ENCODE peak calls at places on chromosome 14, in eight cellular contexts. A is tibial artery, G is pancreas, R is Caco-2, O is iPS DF 6.9, M is body of pancreas, Z is psoas muscle, W is GM23248. B is an unnamed sample.

GRCh38 chr14:24072436-24072835 is 1.1 kb downstream of the CPNE6 start:
- DNase-seq in A (no peak), G (no peak), R (no peak), O (no peak), M (peak; percentile 57), Z (no peak), W (no peak), B (no peak)

GRCh38 chr14:104023325-104024055 is 62.0 kb upstream of the ASPG start:
- DNase-seq in A (no peak), G (no peak), R (no peak), O (no peak), M (no peak), Z (no peak), W (peak; percentile 8), B (no peak)

GRCh38 chr14:47438650-47439140 is 236.7 kb downstream of the MDGA2 start:
- DNase-seq in A (no peak), G (no peak), R (no peak), O (no peak), M (no peak), Z (no peak), W (no peak), B (no peak)

GRCh38 chr14:50343424-50343823 is 31.3 kb downstream of the DMAC2L start:
- DNase-seq in A (no peak), G (no peak), R (no peak), O (no peak), M (no peak), Z (no peak), W (peak; percentile 13), B (no peak)

GRCh38 chr14:89680156-89680555 is 263.1 kb upstream of the FOXN3 start:
- DNase-seq in A (no peak), G (no peak), R (no peak), O (no peak), M (no peak), Z (no peak), W (no peak), B (no peak)

GRCh38 chr14:20381341-20381740 is 32.0 kb downstream of the TEP1 start:
- DNase-seq in A (no peak), G (no peak), R (no peak), O (no peak), M (no peak), Z (no peak), W (no peak), B (no peak)

GRCh38 chr14:102817942-102818940 is 41.0 kb downstream of the TRAF3 start:
- DNase-seq in A (no peak), G (no peak), R (no peak), O (no peak), M (no peak), Z (no peak), W (peak; percentile 30), B (no peak)

GRCh38 chr14:106842687-106843086 is 1316.3 kb downstream of the TMEM121 start:
- DNase-seq in A (no peak), G (peak; percentile 65), R (peak; percentile 65), O (no peak), M (peak; percentile 44), Z (no peak), W (no peak), B (no peak)

DNA sequence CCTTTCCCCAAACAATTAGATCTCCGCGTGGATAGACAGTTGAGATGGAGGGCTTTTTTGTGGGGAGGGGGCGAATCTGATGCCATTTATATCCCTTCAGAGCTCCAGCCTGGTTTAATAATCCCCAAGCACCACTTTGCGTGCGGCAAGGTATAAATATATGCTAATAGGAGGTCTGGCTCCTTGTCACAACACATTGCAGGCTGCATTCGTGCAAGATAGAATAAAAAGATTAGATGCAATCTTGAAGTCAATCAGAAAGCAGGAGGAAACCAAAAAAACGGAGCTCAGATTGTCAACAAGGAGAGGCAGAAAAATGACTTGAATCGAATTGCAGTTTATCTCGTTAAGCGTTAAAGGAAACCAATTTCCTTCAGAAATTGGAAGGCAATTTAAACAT is 248.7 kb downstream of the SPTSSA start:
- DNase-seq in A (no peak), G (no peak), R (no peak), O (no peak), M (no peak), Z (no peak), W (no peak), B (no peak)
- H3K4me1 ChIP-seq in A (no peaks in the 10 kb centered on the region), G (no peaks in the 10 kb centered on the region), R (no peaks in the 10 kb centered on the region), O (no peaks in the 10 kb centered on the region), M (no peaks in the 10 kb centered on the region), Z (no peaks in the 10 kb centered on the region), W (peaks cover 18% of the 10 kb centered on the region), B (no peaks in the 10 kb centered on the region)

GRCh38 chr14:91872011-91872476 is 4.7 kb upstream of the TC2N start:
- DNase-seq in A (peak; percentile 82), G (no peak), R (no peak), O (no peak), M (peak; percentile 88), Z (no peak), W (peak; percentile 22), B (no peak)

GRCh38 chr14:91870890-91871289 is 3.6 kb upstream of the TC2N start:
- DNase-seq in A (no peak), G (no peak), R (no peak), O (no peak), M (no peak), Z (no peak), W (no peak), B (no peak)

GRCh38 chr14:91872517-91873470 is 5.5 kb upstream of the TC2N start:
- DNase-seq in A (peak; percentile 90), G (peak; percentile 85), R (no peak), O (no peak), M (peak; percentile 95), Z (peak; percentile 72), W (peak; percentile 49), B (peak; percentile 62)

GRCh38 chr14:91875515-91876286 is 8.4 kb upstream of the TC2N start:
- DNase-seq in A (no peak), G (no peak), R (peak; percentile 12), O (no peak), M (peak; percentile 67), Z (no peak), W (no peak), B (no peak)

DNA sequence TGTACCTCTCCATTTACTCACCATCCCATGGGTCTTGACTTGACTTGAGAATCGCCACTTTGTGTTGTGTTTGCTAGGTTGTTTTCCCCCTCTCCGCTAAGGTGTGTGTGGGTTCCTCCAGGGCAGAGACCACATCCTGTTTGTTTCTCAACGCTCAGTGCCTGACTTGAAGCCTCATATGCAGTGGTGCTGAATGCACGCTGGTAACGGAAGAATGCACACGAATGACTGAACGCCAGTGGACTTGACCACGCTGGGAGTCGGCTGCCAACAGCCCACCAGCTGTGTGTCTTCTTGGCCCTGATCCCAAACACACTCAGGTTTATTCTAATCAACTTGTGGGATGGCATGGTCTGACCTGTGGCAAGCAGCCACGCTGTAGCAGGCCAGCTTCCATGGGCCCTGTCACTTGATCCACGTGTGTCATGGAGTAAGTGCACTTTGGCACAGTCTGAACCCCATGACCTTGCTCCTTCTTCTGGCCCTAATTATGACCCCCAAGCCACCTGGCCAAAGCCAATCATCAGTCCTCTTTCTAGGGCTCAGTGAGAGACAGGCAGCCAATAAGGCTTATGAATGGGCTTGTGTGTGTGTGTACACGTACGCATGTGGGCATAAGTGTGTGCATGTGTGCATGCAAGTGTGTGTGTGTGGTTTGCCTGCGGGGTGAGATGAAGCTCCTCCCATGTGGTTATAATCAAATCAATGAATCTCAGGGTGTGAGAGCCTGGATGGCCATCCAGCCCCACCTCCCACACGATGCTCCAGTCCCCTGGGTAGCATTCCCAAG is 6.3 kb upstream of the TC2N start:
- DNase-seq in A (no peak), G (no peak), R (no peak), O (no peak), M (peak; percentile 52), Z (no peak), W (no peak), B (no peak)
- H3K4me1 ChIP-seq in A (peaks cover 34% of the 10 kb centered on the region), G (peaks cover 55% of the 10 kb centered on the region), R (peaks cover 22% of the 10 kb centered on the region), O (peaks cover 4% of the 10 kb centered on the region), M (peaks cover 87% of the 10 kb centered on the region), Z (peaks cover 12% of the 10 kb centered on the region), W (peaks cover 2% of the 10 kb centered on the region), B (peaks cover 20% of the 10 kb centered on the region)

DNA sequence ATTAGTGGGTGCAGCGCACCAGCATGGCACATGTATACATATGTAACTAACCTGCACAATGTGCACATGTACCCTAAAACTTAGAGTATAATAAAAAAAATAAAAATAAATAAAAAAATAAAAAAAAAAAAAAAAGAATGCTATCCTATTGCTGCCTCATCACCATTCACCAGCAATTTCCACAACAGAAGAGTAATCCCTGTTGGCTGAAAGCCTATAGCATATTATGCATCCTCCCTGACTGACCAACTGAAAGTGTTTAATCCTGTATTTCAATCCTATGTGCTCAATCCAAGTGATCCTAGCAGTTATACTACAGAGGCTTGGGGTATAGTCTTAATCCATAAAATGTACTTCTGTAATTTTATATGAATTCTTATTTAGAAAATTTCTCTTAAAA is 18.5 kb downstream of the DICER1 start:
- DNase-seq in A (no peak), G (no peak), R (no peak), O (no peak), M (no peak), Z (no peak), W (peak; percentile 66), B (no peak)
- H3K4me1 ChIP-seq in A (peaks cover 51% of the 10 kb centered on the region), G (peaks cover 23% of the 10 kb centered on the region), R (peaks cover 3% of the 10 kb centered on the region), O (no peaks in the 10 kb centered on the region), M (peaks cover 63% of the 10 kb centered on the region), Z (peaks cover 62% of the 10 kb centered on the region), W (peaks cover 24% of the 10 kb centered on the region), B (peaks cover 4% of the 10 kb centered on the region)

GRCh38 chr14:35332517-35333346 is 40.5 kb downstream of the PSMA6 start:
- DNase-seq in A (no peak), G (no peak), R (peak; percentile 35), O (no peak), M (no peak), Z (no peak), W (peak; percentile 52), B (no peak)

GRCh38 chr14:35331605-35332516 is 39.7 kb downstream of the PSMA6 start:
- DNase-seq in A (no peak), G (no peak), R (peak; percentile 83), O (no peak), M (peak; percentile 78), Z (no peak), W (peak; percentile 46), B (no peak)

GRCh38 chr14:35333347-35333730 is 41.2 kb downstream of the PSMA6 start:
- DNase-seq in A (no peak), G (no peak), R (peak; percentile 21), O (no peak), M (no peak), Z (no peak), W (no peak), B (no peak)

GRCh38 chr14:35335388-35336092 is 43.4 kb downstream of the PSMA6 start:
- DNase-seq in A (peak; percentile 47), G (peak; percentile 78), R (no peak), O (no peak), M (peak; percentile 86), Z (peak; percentile 53), W (no peak), B (no peak)

DNA sequence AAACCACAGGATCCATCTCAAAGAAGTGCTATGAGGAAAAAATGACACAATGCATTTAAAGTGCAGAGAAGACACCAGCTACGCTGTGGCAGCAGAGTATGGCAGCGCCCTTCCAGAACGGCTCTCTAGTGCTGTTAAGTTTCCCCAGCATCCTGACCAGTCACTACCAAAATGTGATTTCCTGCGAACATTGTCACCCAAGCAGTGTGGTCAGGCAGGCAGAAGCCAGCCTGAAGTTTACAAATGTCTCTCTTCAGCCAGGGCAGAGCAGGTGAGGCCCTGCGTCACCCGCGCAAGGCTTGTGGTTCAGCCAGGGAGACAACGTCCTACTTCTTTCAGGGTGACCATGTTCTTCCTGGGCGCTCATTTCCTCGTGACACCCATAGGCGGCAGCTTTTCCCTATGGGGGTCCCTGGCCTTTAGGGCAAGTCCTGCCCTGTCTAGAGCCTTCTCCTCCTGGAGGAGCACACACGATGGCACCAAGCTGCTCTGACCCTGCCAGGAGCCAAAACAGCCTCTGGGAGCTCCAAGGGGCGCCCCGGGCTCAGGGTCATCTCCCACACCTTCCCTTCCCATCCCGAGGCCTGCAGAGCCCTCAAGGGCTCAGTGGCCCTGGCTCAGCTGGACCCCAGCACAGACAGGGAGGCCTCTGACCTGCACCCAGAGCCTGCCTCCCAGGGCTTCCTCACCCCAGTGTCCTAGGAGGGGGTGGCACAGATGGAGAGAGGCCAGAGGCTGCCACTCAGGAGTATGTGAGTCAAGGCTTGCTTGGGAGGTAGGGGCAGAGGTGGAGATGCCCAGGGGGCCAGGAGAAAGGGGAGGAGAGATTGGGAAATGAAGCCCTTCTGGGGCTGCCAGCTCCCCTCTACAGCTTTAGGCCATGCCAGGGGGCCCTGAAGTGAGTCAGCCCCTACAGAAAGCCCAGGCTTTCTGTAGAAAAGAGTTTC is 41.9 kb downstream of the PSMA6 start:
- DNase-seq in A (no peak), G (no peak), R (no peak), O (no peak), M (no peak), Z (no peak), W (no peak), B (no peak)
- H3K4me1 ChIP-seq in A (peaks cover 66% of the 10 kb centered on the region), G (peaks cover 29% of the 10 kb centered on the region), R (peaks cover 47% of the 10 kb centered on the region), O (peaks cover 9% of the 10 kb centered on the region), M (peaks cover 64% of the 10 kb centered on the region), Z (peaks cover 32% of the 10 kb centered on the region), W (no peaks in the 10 kb centered on the region), B (peaks cover 11% of the 10 kb centered on the region)